ENCODE peak calls at places on chromosome 17, in eight cellular contexts. H is right lobe of liver, L is GM13976, E is cardiac fibroblast, A is fibroblast of villous mesenchyme, Y is Calu3, B is activated B cell treated with CpG ODN at 0.5 μM for 24 hours, Q is brain microvascular endothelial cell. G is an unnamed sample.
A peak's percentile ranks its signal among the peaks of the same experiment; 100 is the strongest.

GRCh38 chr17:79966681-79967080 is 69.0 kb downstream of the TBC1D16 start:
- DNase-seq in Y (no peak), B (no peak), Q (no peak), L (no peak), A (peak; percentile 54), E (no peak), H (no peak), G (no peak)

GRCh38 chr17:58005031-58005727 is 1.9 kb downstream of the SRSF1 start:
- DNase-seq in H (no peak), A (no peak), E (no peak), Q (no peak), L (no peak), B (no peak), Y (no peak), G (no peak)

GRCh38 chr17:63954402-63955063 is 18.2 kb downstream of the SCN4A start:
- DNase-seq in E (no peak), Y (no peak), H (no peak), L (no peak), A (no peak), B (peak; percentile 50), Q (no peak), G (peak; percentile 45)

GRCh38 chr17:51322390-51323029 is 62.2 kb downstream of the UTP18 start:
- DNase-seq in B (no peak), L (peak; percentile 40), H (no peak), Q (no peak), E (peak; percentile 33), Y (peak; percentile 36), A (peak; percentile 14), G (no peak)

GRCh38 chr17:30808785-30809286 is 15.7 kb downstream of the CRLF3 start:
- DNase-seq in Y (no peak), H (no peak), B (no peak), L (peak; percentile 74), A (no peak), Q (no peak), E (no peak), G (no peak)

GRCh38 chr17:73261952-73262675 is 434 bp upstream of the CPSF4L start:
- DNase-seq in B (no peak), L (no peak), H (peak; percentile 81), E (no peak), A (no peak), Y (peak; percentile 77), Q (no peak), G (no peak)

GRCh38 chr17:38604479-38605229 is 1.1 kb downstream of the SRCIN1 start:
- DNase-seq in Y (peak; percentile 61), A (no peak), B (no peak), L (peak; percentile 75), Q (no peak), H (no peak), E (no peak), G (no peak)

GRCh38 chr17:43338886-43339516 is 59.8 kb upstream of the ARL4D start:
- DNase-seq in B (peak; percentile 47), Y (peak; percentile 91), L (no peak), Q (peak; percentile 56), E (peak; percentile 65), H (peak; percentile 78), A (peak; percentile 53), G (peak; percentile 69)

GRCh38 chr17:64262422-64263260 is at the start of gene TEX2:
- DNase-seq in Y (peak; percentile 40), H (peak; percentile 88), E (no peak), B (peak; percentile 43), L (peak; percentile 62), A (peak; percentile 28), Q (no peak), G (no peak)

GRCh38 chr17:62676952-62677596 is 49.6 kb downstream of the MRC2 start:
- DNase-seq in B (no peak), H (no peak), L (no peak), E (no peak), Y (no peak), A (no peak), Q (no peak), G (no peak)

GRCh38 chr17:3400008-3400407 is 1.8 kb upstream of the OR1E1 start:
- DNase-seq in E (no peak), H (no peak), L (no peak), Y (no peak), Q (no peak), B (no peak), A (peak; percentile 2), G (no peak)

GRCh38 chr17:31467502-31468256 is 76.2 kb downstream of the RAB11FIP4 start:
- DNase-seq in Y (no peak), A (no peak), Q (no peak), L (no peak), H (peak; percentile 76), B (no peak), E (no peak), G (no peak)

GRCh38 chr17:72826602-72827001 is 265.9 kb downstream of the SLC39A11 start:
- DNase-seq in Y (no peak), A (peak; percentile 5), L (no peak), B (no peak), E (no peak), Q (peak; percentile 18), H (no peak), G (no peak)

GRCh38 chr17:12958786-12959185 is 59.0 kb downstream of the ELAC2 start:
- DNase-seq in Y (no peak), B (no peak), Q (no peak), L (no peak), H (no peak), E (peak; percentile 3), A (no peak), G (no peak)

DNA sequence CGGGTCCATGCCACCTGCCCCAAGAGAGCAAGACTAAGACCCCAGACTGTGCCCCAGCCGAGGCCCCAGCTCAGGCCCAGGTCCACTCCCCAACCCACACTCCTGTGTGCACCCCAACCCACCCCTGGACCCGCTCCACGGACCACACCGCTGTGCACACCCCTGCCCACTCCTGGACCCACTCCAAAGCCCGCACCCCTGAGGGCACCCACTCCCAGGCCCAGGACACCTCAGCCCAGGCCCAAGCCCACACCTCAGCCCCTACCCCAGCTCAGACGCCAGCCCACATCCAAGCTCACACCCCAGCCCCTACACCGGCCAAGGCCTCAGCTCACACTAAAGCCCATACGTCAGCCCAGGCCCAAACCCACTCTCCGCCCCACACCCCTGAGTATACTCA is 1.1 kb downstream of the SPEM3 start:
- DNase-seq in Y (no peak), Q (no peak), A (no peak), L (no peak), E (no peak), B (no peak), H (no peak), G (no peak)
- TF ChIP-seq CTCF in Y (no peak), Q (no peak), A (no peak), L (no peak), E (no peak), B (no peak), H (no peak), G (no peak)

GRCh38 chr17:78925234-78925633 is at the start of gene TIMP2:
- DNase-seq in A (peak; percentile 89), E (peak; percentile 93), Q (peak; percentile 75), H (peak; percentile 86), Y (peak; percentile 87), B (peak; percentile 62), L (peak; percentile 81), G (peak; percentile 84)
- TF ChIP-seq CTCF in A (peak; percentile 12), E (peak; percentile 15), Q (peak; percentile 26), H (no peak), Y (peak; percentile 50), B (no peak), L (no peak), G (peak; percentile 63)

GRCh38 chr17:8041249-8041928 is 2.5 kb downstream of the ALOX15B start:
- DNase-seq in Y (peak; percentile 40), B (no peak), H (no peak), E (peak; percentile 96), Q (peak; percentile 46), A (peak; percentile 91), L (peak; percentile 77), G (no peak)
- TF ChIP-seq CTCF in Y (peak; percentile 41), B (no peak), H (peak; percentile 54), E (peak; percentile 56), Q (peak; percentile 71), A (peak; percentile 61), L (peak; percentile 45), G (peak; percentile 82)

DNA sequence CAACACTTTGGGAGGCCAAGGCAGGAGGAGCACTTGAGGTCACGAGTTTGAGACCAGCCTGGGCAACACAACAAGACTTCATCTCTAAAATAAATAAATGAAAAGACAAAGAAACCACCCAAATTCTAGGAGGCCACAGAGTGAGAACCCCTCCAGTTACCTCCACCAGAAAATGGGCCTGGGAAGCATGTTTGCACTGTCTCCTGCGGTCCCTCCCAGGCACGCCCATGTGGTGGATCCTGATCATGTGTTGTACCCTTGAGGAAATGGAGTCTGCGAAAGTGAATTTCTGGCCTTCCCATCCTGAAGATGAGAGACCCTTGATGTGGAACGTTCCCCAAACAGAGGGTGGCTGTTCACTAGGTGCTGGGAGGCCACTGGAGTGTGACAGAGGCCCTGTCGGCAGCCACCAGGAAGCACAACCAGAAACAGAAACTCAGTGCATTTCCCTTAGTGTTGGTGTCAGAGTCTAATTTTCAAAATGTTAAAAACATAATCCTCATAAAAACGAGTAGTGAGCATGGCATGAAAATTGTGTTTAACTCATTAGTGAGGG is 19.2 kb upstream of the USP22 start:
- DNase-seq in Y (no peak), E (no peak), H (no peak), Q (no peak), B (no peak), A (no peak), L (peak; percentile 61), G (no peak)
- TF ChIP-seq CTCF in Y (no peak), E (no peak), H (no peak), Q (no peak), B (no peak), A (no peak), L (no peak), G (no peak)

DNA sequence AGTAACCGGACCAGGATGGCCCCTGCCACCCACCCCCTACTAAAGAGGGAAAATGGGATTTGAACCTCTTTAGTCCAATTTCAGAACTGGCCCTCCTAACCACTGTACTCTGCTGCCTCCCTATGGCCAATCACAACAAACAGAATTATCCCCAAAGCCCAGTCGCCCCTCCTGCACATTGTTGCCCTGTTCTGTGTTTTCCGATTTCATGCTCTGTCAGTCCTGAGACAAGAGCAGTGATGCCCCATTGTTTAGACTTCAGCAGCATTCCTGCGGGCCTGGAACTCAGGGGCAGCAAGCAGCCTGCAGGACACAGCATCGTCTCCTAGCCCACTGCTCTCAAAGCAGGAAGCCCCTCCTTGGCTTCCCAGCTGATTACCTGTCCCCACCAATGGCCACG is 20.5 kb upstream of the KLHL11 start:
- DNase-seq in A (no peak), L (no peak), H (no peak), B (no peak), E (no peak), Y (no peak), Q (no peak), G (no peak)
- TF ChIP-seq CTCF in A (peak; percentile 26), L (peak; percentile 1), H (no peak), B (no peak), E (peak; percentile 5), Y (no peak), Q (peak; percentile 36), G (no peak)

DNA sequence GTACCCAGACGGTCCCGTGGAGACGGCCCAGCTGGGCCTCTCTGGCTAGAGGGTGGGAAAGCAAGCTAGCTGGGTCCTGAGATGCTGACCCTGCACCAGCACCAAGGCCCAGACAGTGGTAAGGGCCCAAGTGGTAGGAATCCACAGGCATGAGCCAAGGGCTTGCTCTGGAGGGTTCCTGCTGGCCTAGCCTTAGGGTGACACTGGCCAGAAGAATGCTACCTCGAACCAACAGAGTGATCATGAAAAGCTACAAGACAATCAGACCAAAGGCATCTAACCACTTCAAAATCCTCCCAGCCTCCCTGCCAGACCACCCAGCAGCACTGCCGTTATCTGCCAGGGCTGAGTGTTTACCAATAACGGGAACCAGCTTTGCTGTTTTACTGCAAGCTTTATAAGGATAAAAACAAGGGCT is 13.2 kb downstream of the HIC1 start:
- DNase-seq in L (no peak), E (peak; percentile 73), B (no peak), Q (peak; percentile 77), H (no peak), Y (no peak), A (peak; percentile 94), G (no peak)
- TF ChIP-seq CTCF in L (no peak), E (peak; percentile 23), B (no peak), Q (peak; percentile 55), H (no peak), Y (no peak), A (peak; percentile 26), G (no peak)